ENCODE peak calls at places on chromosome 4, in five cellular contexts. One of them, this sample, is unnamed.

GRCh38 chr4:7871356-7871755 is 68.3 kb downstream of the AFAP1 start:
- DNase-seq in A549: no peak
- DNase-seq in IMR-90: no peak
- DNase-seq in K562: no peak
- DNase-seq in HepG2: no peak
- DNase-seq in this sample: no peak

GRCh38 chr4:7800410-7800809 is 139.3 kb downstream of the AFAP1 start:
- DNase-seq in A549: no peak
- DNase-seq in IMR-90: no peak
- DNase-seq in K562: no peak
- DNase-seq in HepG2: no peak
- DNase-seq in this sample: no peak

GRCh38 chr4:129438582-129438981 is 342.6 kb downstream of the C4orf33 start:
- DNase-seq in A549: no peak
- DNase-seq in IMR-90: no peak
- DNase-seq in K562: no peak
- DNase-seq in HepG2: no peak
- DNase-seq in this sample: no peak

GRCh38 chr4:48331577-48332340 is 9.6 kb upstream of the SLAIN2 start:
- DNase-seq in A549: no peak
- DNase-seq in IMR-90: peak; percentile 66
- DNase-seq in K562: no peak
- DNase-seq in HepG2: no peak
- DNase-seq in this sample: no peak

GRCh38 chr4:184599492-184600135 is 49.6 kb downstream of the CASP3 start:
- DNase-seq in A549: no peak
- DNase-seq in IMR-90: peak; percentile 86
- DNase-seq in K562: no peak
- DNase-seq in HepG2: no peak
- DNase-seq in this sample: no peak

GRCh38 chr4:153153339-153153851 is 50.8 kb upstream of the TRIM2 start:
- DNase-seq in A549: peak; percentile 37
- DNase-seq in IMR-90: peak; percentile 7
- DNase-seq in K562: no peak
- DNase-seq in HepG2: no peak
- DNase-seq in this sample: peak; percentile 77

GRCh38 chr4:185205697-185206342 is 2.0 kb upstream of the CFAP97 start:
- DNase-seq in A549: no peak
- DNase-seq in IMR-90: no peak
- DNase-seq in K562: no peak
- DNase-seq in HepG2: no peak
- DNase-seq in this sample: no peak

GRCh38 chr4:16116493-16116990 is 32.7 kb upstream of the PROM1 start:
- DNase-seq in A549: no peak
- DNase-seq in IMR-90: no peak
- DNase-seq in K562: no peak
- DNase-seq in HepG2: peak; percentile 73
- DNase-seq in this sample: no peak

GRCh38 chr4:187084696-187085095 is 361.0 kb upstream of the FAT1 start:
- DNase-seq in A549: no peak
- DNase-seq in IMR-90: no peak
- DNase-seq in K562: no peak
- DNase-seq in HepG2: no peak
- DNase-seq in this sample: no peak

GRCh38 chr4:73662709-73663546 is 42.7 kb upstream of the RASSF6 start:
- DNase-seq in A549: peak; percentile 19
- DNase-seq in IMR-90: peak; percentile 77
- DNase-seq in K562: peak; percentile 19
- DNase-seq in HepG2: no peak
- DNase-seq in this sample: no peak

GRCh38 chr4:38136604-38137003 is 176.4 kb downstream of the PTTG2 start:
- DNase-seq in A549: no peak
- DNase-seq in IMR-90: no peak
- DNase-seq in K562: no peak
- DNase-seq in HepG2: no peak
- DNase-seq in this sample: no peak

GRCh38 chr4:38139187-38139586 is 179.0 kb downstream of the PTTG2 start:
- DNase-seq in A549: no peak
- DNase-seq in IMR-90: no peak
- DNase-seq in K562: no peak
- DNase-seq in HepG2: no peak
- DNase-seq in this sample: no peak

GRCh38 chr4:38135201-38135600 is 175.0 kb downstream of the PTTG2 start:
- DNase-seq in A549: no peak
- DNase-seq in IMR-90: no peak
- DNase-seq in K562: no peak
- DNase-seq in HepG2: no peak
- DNase-seq in this sample: no peak

GRCh38 chr4:38138363-38138762 is 178.2 kb downstream of the PTTG2 start:
- DNase-seq in A549: no peak
- DNase-seq in IMR-90: no peak
- DNase-seq in K562: no peak
- DNase-seq in HepG2: no peak
- DNase-seq in this sample: no peak

DNA sequence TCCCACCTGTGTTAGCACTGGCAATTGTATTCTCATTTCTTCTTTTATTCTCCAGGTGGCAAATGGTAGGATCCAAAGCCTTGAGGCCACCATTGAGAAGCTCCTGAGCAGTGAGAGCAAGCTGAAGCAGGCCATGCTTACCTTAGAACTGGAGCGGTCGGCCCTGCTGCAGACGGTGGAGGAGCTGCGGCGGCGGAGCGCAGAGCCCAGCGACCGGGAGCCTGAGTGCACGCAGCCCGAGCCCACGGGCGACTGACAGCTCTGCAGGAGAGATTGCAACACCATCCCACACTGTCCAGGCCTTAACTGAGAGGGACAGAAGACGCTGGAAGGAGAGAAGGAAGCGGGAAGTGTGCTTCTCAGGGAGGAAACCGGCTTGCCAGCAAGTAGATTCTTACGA is 176.9 kb downstream of the PTTG2 start:
- DNase-seq in A549: no peak
- DNase-seq in IMR-90: no peak
- DNase-seq in K562: no peak
- DNase-seq in HepG2: no peak
- DNase-seq in this sample: no peak
- TF ChIP-seq MAFK in A549: no peak
- TF ChIP-seq MAFK in IMR-90: no peak
- TF ChIP-seq MAFK in K562: no peak
- TF ChIP-seq MAFK in HepG2: no peak
- TF ChIP-seq MAFK in this sample: no peak

GRCh38 chr4:124753941-124754581 is 41.5 kb upstream of the ANKRD50 start:
- DNase-seq in A549: no peak
- DNase-seq in IMR-90: peak; percentile 41
- DNase-seq in K562: no peak
- DNase-seq in HepG2: peak; percentile 6
- DNase-seq in this sample: no peak
- TF ChIP-seq MAFK in A549: no peak
- TF ChIP-seq MAFK in IMR-90: no peak
- TF ChIP-seq MAFK in K562: no peak
- TF ChIP-seq MAFK in HepG2: no peak
- TF ChIP-seq MAFK in this sample: no peak

DNA sequence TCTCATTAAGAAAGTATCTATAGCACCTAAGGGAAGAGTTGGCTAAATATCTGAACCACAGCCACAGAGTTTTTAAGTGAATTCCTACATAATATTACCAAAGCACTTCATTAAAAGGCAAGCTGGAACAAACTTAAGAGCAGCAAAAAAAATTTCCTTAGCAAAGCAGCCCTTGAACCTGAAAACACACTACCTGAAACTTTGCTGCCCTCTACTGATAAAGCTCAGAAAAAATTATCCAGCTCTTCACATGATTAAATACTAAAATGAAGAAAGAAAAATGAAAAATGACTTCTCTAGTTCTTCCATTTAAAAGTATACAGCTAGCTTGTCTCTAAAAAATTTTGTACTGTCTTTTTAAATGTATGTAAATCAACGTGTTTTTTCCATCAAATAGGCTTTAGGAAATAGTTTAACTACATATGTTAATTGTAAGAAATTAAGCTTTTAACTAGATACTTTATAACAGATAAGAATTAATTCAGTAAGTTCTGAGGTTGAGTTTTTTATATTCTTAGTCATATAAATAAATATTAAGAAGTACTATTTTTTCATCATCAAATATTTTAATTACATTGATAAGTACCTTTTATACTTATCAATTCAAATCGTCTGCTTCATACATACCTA is 156.1 kb downstream of the STPG2 start:
- DNase-seq in A549: peak; percentile 1
- DNase-seq in IMR-90: no peak
- DNase-seq in K562: no peak
- DNase-seq in HepG2: peak; percentile 4
- DNase-seq in this sample: no peak
- TF ChIP-seq MAFK in A549: no peak
- TF ChIP-seq MAFK in IMR-90: no peak
- TF ChIP-seq MAFK in K562: no peak
- TF ChIP-seq MAFK in HepG2: no peak
- TF ChIP-seq MAFK in this sample: no peak

GRCh38 chr4:168654206-168655174 is 157.6 kb downstream of the PALLD start:
- DNase-seq in A549: no peak
- DNase-seq in IMR-90: no peak
- DNase-seq in K562: no peak
- DNase-seq in HepG2: no peak
- DNase-seq in this sample: no peak
- TF ChIP-seq MAFK in A549: no peak
- TF ChIP-seq MAFK in IMR-90: no peak
- TF ChIP-seq MAFK in K562: no peak
- TF ChIP-seq MAFK in HepG2: no peak
- TF ChIP-seq MAFK in this sample: no peak